ENCODE peak calls at places on chromosomes 16 and 17, in five cellular contexts. S is K562, P is GM12878, E is SK-N-SH, D is HepG2. A is an unnamed sample.

GRCh38 chr17:72603346-72604242 is 482.8 kb downstream of the SOX9 start:
- DNase-seq in P (no peak), D (no peak), S (no peak), E (no peak), A (no peak)

GRCh38 chr16:63289834-63290460 is 1253.7 kb upstream of the CDH8 start:
- DNase-seq in P (no peak), E (peak), S (peak), D (peak), A (peak)

GRCh38 chr17:38457577-38458371 is 29.5 kb downstream of the ARHGAP23 start:
- DNase-seq in E (no peak), P (no peak), S (no peak), D (no peak), A (no peak)

GRCh38 chr17:82213251-82214011 is 789 bp upstream of the CCDC57 start:
- DNase-seq in E (peak), P (no peak), D (peak), S (peak), A (peak)

GRCh38 chr16:89031715-89032659 is 55.0 kb upstream of the CBFA2T3 start:
- DNase-seq in P (peak), S (no peak), E (no peak), D (no peak), A (no peak)

GRCh38 chr16:66427871-66428681 is 981 bp downstream of the BEAN1 start:
- DNase-seq in D (no peak), S (no peak), E (peak), P (no peak), A (no peak)

GRCh38 chr17:3535253-3535995 is 22.2 kb downstream of the TRPV3 start:
- DNase-seq in D (no peak), P (no peak), S (peak), E (peak), A (peak)

GRCh38 chr17:37888881-37889280 is 35.3 kb upstream of the TBC1D3K start:
- DNase-seq in D (no peak), S (no peak), P (no peak), E (no peak), A (no peak)

GRCh38 chr16:4500283-4500682 is 24.1 kb downstream of the HMOX2 start:
- DNase-seq in S (no peak), D (peak), E (no peak), P (no peak), A (no peak)

GRCh38 chr16:65154321-65154720 is 32.5 kb upstream of the CDH11 start:
- DNase-seq in E (no peak), D (no peak), P (no peak), S (no peak), A (no peak)

GRCh38 chr17:45092932-45093430 is 31.9 kb downstream of the NMT1 start:
- DNase-seq in E (no peak), S (no peak), D (peak), P (no peak), A (no peak)

GRCh38 chr17:73308017-73308823 is 3.6 kb downstream of the CDC42EP4 start:
- DNase-seq in P (no peak), S (peak), D (peak), E (no peak), A (no peak)

GRCh38 chr17:82241183-82241925 is 12.5 kb downstream of the SLC16A3 start:
- DNase-seq in P (no peak), S (no peak), E (peak), D (peak), A (no peak)

GRCh38 chr17:30376621-30377452 is 1.9 kb upstream of the CPD start:
- DNase-seq in E (no peak), S (peak), P (peak), D (peak), A (peak)

GRCh38 chr17:45227631-45228120 is 6.0 kb downstream of the FMNL1 start:
- DNase-seq in E (no peak), D (no peak), S (no peak), P (no peak), A (no peak)

GRCh38 chr17:80359422-80360110 is 55.4 kb upstream of the ENDOV start:
- DNase-seq in P (no peak), S (no peak), D (no peak), E (no peak), A (no peak)

GRCh38 chr17:8997994-8998628 is 23.2 kb upstream of the NTN1 start:
- DNase-seq in D (peak), E (peak), P (peak), S (peak), A (peak)

GRCh38 chr17:4591529-4591928 is 7.2 kb downstream of the SMTNL2 start:
- DNase-seq in E (peak), P (no peak), S (no peak), D (no peak), A (no peak)

GRCh38 chr17:41251261-41251660 is 1.8 kb downstream of the KRTAP9-4 start:
- DNase-seq in S (no peak), E (no peak), D (no peak), P (no peak), A (no peak)

GRCh38 chr17:37608369-37609169 is 649 bp downstream of the SYNRG start:
- DNase-seq in E (peak), S (peak), P (no peak), D (peak), A (peak)

GRCh38 chr17:34312080-34312479 is 7.2 kb upstream of the CCL8 start:
- DNase-seq in P (no peak), D (no peak), E (no peak), S (no peak), A (no peak)

GRCh38 chr16:11682655-11683096 is 14.4 kb downstream of the SNN start:
- DNase-seq in P (no peak), D (no peak), S (no peak), E (no peak), A (no peak)

GRCh38 chr17:50255766-50256480 is 18.3 kb upstream of the TMEM92 start:
- DNase-seq in S (no peak), P (no peak), E (peak), D (no peak), A (peak)

GRCh38 chr16:11349599-11350276 is 4.5 kb downstream of the RMI2 start:
- DNase-seq in E (no peak), P (no peak), S (no peak), D (no peak), A (no peak)

GRCh38 chr17:47301161-47301560 is 22.6 kb upstream of the EFCAB13 start:
- DNase-seq in E (no peak), P (no peak), S (no peak), D (no peak), A (no peak)

GRCh38 chr17:72338847-72339790 is 218.3 kb downstream of the SOX9 start:
- DNase-seq in E (peak), S (no peak), P (no peak), D (peak), A (no peak)

GRCh38 chr17:63399856-63400255 is 46.2 kb downstream of the CYB561 start:
- DNase-seq in D (no peak), P (no peak), E (peak), S (no peak), A (no peak)

GRCh38 chr17:9982159-9982558 is 77.1 kb upstream of the RCVRN start:
- DNase-seq in S (peak), E (no peak), P (no peak), D (peak), A (peak)

GRCh38 chr16:57500578-57501111 is 14.4 kb upstream of the DOK4 start:
- DNase-seq in S (no peak), D (no peak), E (peak), P (no peak), A (no peak)

DNA sequence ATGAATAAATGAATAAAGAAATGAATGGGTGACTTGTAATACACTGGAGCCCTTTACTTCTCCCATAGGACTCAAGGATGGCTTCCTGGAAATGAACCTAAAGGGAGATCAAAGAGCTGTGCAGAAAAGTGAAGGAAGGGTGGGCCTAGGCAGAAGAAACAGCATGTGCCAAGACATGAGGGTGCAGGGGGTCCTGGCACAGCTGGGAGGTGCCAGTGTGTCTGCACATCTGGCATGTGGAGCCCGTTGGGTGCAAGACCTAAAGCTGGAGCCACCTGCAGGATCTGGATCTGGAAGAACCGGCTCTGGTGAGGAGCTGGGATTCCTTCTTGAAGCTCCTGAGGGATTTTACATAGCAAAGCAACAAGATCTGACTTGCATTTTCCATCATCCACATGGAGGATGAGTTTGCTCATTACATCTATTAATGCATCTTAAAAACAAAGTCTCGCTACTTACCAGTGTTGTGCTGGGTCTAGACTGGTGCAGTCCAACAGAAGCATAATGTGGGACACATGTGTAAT is 120.2 kb downstream of the IRX3 start:
- DNase-seq in D (no peak), S (no peak), P (no peak), E (no peak), A (no peak)
- TF ChIP-seq FOXM1 in D (no peak), S (no peak), P (no peak), E (no peak), A (no peak)

GRCh38 chr16:85416267-85417109 is 196.6 kb upstream of the GSE1 start:
- DNase-seq in E (peak), P (no peak), S (peak), D (peak), A (peak)
- TF ChIP-seq FOXM1 in E (no peak), P (no peak), S (no peak), D (no peak), A (no peak)

GRCh38 chr17:6596941-6597340 is 40.6 kb upstream of the PITPNM3 start:
- DNase-seq in E (no peak), D (no peak), S (no peak), P (no peak), A (no peak)
- TF ChIP-seq FOXM1 in E (no peak), D (no peak), S (no peak), P (no peak), A (no peak)

DNA sequence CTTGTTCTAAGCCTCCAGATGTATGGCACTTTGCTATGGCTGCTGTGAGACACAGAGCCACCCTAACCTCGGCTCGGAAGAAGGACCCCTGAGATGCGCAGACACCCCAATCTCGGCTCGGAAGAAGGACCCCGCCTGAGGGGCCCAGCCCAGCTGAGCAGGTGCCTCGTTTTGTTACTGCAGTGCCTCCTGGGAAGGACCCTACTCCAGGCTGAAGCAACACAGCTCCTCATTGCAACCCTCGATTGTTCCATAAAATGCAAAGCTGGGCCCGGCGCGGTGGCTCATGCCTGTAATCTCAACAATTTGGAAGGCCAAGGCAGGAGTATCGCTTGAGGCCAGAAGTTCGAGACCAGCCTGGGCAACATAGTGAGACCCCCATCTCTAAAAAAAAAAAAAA is 61.3 kb downstream of the C16orf95 start:
- DNase-seq in D (no peak), P (no peak), E (no peak), S (no peak), A (no peak)
- TF ChIP-seq FOXM1 in D (no peak), P (no peak), E (no peak), S (no peak), A (no peak)

DNA sequence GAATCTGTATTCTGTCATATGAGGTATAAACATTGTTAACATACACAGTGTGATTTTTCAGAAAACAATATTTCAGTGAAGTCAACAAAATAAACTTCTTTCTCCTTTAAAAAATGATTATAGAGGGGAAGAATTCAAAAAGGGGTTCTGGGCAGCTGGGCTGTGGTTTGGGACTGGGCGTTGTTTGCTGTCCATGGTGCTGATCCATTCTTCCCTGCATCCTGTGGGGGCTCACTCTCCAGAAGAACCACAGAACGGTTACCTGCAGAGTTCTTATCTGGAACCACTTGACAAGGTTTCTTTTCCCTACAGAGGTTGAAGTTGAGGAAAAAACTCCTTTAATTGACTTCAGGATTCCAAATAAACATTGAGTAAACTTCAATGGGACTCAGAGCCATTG is 1091.0 kb downstream of the CDH8 start:
- DNase-seq in D (peak), P (no peak), S (peak), E (no peak), A (peak)
- TF ChIP-seq FOXM1 in D (no peak), P (no peak), S (no peak), E (no peak), A (no peak)